ENCODE peak calls at places on chromosomes 4 and X, in four cellular contexts. N, L, C and R are unnamed samples.

GRCh38 chr4:90002406-90003040 is 107.9 kb downstream of the MMRN1 start:
- DNase-seq in C (peak; percentile 41), N (no peak), L (no peak), R (peak; percentile 94)

GRCh38 chrX:19545651-19546050 is 30.3 kb upstream of the MAP3K15 start:
- DNase-seq in L (no peak), N (no peak), C (no peak), R (no peak)

GRCh38 chrX:20913760-20914159 is 460.5 kb upstream of the CNKSR2 start:
- DNase-seq in N (peak; percentile 65), C (peak; percentile 67), L (no peak), R (peak; percentile 43)

GRCh38 chr4:15427126-15427525 is 707 bp upstream of the C1QTNF7 start:
- DNase-seq in N (no peak), L (no peak), C (no peak), R (no peak)

GRCh38 chr4:37685211-37685725 is 908 bp downstream of the RELL1 start:
- DNase-seq in L (peak; percentile 56), N (no peak), C (peak; percentile 82), R (no peak)

GRCh38 chr4:41009411-41009810 is 204.9 kb downstream of the APBB2 start:
- DNase-seq in N (no peak), L (no peak), C (no peak), R (no peak)

GRCh38 chr4:76546282-76547166 is 111.5 kb downstream of the SHROOM3 start:
- DNase-seq in L (no peak), C (peak; percentile 78), N (no peak), R (no peak)

GRCh38 chr4:107999932-108000539 is 10.3 kb downstream of the HADH start:
- DNase-seq in L (no peak), N (no peak), C (no peak), R (no peak)

GRCh38 chrX:54180403-54180802 is 2.7 kb downstream of the FAM120C start:
- DNase-seq in L (no peak), N (no peak), C (no peak), R (no peak)

GRCh38 chr4:93828830-93829530 is 427 bp downstream of the ATOH1 start:
- DNase-seq in L (no peak), C (peak; percentile 62), N (peak; percentile 52), R (no peak)

GRCh38 chrX:49155243-49155899 is 7.2 kb upstream of the MAGIX start:
- DNase-seq in L (peak; percentile 44), N (peak; percentile 52), C (no peak), R (peak; percentile 94)

GRCh38 chr4:113411496-113411938 is 350.0 kb downstream of the CAMK2D start:
- DNase-seq in C (peak; percentile 29), N (no peak), L (no peak), R (no peak)

GRCh38 chr4:77151246-77151645 is 5.8 kb upstream of the CCNG2 start:
- DNase-seq in L (no peak), N (no peak), C (no peak), R (no peak)

GRCh38 chr4:146336413-146336807 is 122.1 kb downstream of the REELD1 start:
- DNase-seq in C (peak; percentile 22), L (no peak), N (no peak), R (no peak)

GRCh38 chr4:100348472-100348871 is 158.2 kb upstream of the DDIT4L start:
- DNase-seq in N (no peak), L (no peak), C (peak; percentile 9), R (no peak)

DNA sequence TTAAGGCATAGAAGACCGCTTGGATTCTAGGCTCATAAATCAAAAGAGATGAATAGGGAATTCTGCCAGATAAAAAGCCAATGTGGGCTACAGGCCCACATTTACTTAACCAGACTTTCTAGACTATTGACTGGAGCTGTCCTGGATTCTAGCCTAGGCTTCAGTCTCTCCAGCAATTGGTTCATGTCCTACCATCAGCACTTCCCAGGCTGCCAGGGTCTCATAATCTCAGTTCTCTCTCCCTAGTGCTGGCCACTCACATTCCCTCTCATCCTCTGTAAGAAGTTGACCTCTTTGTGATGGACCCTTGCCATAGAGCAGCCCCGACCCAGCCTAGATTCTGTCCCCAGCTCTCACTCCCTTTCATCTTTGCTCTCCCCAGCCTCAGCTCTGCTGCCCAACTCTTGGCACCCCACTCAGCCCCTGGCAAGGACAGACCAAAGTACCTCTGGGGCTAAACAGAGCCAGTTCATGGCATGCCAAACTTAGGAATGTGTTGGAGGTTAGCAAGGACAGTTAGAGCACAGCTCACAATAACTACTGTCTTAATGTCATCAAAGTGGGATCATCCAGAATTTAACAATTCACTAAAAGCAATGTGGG is 396.2 kb downstream of the INPP4B start:
- DNase-seq in C (no peak), L (no peak), N (no peak), R (no peak)
- H3K4me3 ChIP-seq in C (no peak overlapping the region), L (no peak overlapping the region), N (no peak overlapping the region), R (no peak overlapping the region)

GRCh38 chrX:39756086-39756883 is 341.5 kb downstream of the BCOR start:
- DNase-seq in L (no peak), C (peak; percentile 69), N (no peak), R (no peak)

GRCh38 chrX:39753296-39753996 is 344.3 kb downstream of the BCOR start:
- DNase-seq in L (no peak), C (peak; percentile 47), N (no peak), R (no peak)

GRCh38 chrX:39752820-39753219 is 344.9 kb downstream of the BCOR start:
- DNase-seq in N (no peak), L (no peak), C (peak; percentile 54), R (no peak)

GRCh38 chrX:39757971-39758370 is 339.8 kb downstream of the BCOR start:
- DNase-seq in N (no peak), L (no peak), C (no peak), R (no peak)

DNA sequence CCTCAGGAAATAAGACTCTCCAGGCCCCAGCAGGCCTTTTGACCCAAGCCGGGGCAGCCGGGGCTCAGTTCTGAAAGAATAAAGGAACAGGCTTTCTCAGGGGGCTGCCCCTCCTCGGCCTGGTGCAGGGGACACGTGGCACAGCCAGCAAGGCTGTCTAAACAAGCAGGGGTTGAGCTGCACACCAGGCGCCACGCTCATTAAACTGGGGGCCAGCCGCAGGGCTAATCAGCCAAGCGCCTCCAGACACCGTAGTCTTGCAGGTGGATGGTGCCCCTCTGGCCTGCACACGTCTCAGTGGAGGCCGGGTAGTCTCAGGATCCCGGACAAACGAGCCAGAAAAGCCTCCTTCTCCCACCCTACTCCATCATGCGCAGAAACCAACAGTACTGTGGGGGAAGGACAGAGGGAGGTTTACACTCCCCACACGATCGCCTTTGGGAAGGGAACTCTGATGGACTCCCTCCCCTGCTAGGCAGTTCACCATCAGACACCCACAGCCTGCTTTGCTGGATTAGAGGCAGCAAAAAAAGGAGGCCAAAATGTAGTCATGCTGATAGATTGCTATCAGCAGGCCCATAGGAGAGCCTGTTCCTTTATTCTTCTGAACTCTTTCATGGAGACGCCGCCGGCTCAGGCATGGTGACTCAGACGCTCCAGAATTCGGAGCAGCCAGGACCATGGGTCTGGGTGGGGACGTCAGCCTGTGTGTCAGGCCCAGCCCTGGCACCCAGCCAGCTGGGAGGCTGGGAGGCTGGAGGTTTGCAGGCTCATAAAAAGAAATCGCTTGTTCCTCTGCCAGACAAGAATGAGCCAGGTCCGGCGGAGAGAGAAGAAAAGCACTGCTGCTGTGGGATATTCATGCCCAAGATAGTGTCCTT is 342.4 kb downstream of the BCOR start:
- DNase-seq in C (peak; percentile 89), N (no peak), L (no peak), R (peak; percentile 81)
- H3K4me1 ChIP-seq in C (peaks cover 49% of the 10 kb centered on the region), N (peaks cover 9% of the 10 kb centered on the region), L (no peaks in the 10 kb centered on the region), R (peaks cover 11% of the 10 kb centered on the region)

GRCh38 chr4:792729-793108 is 33.2 kb downstream of the CPLX1 start:
- DNase-seq in L (peak; percentile 31), C (no peak), N (no peak), R (no peak)

GRCh38 chr4:793109-793861 is 32.6 kb downstream of the CPLX1 start:
- DNase-seq in N (no peak), C (no peak), L (no peak), R (no peak)

GRCh38 chr4:791201-791865 is 34.6 kb downstream of the CPLX1 start:
- DNase-seq in L (no peak), N (no peak), C (no peak), R (no peak)

GRCh38 chr4:790466-790820 is 35.5 kb downstream of the CPLX1 start:
- DNase-seq in L (no peak), N (no peak), C (no peak), R (no peak)

DNA sequence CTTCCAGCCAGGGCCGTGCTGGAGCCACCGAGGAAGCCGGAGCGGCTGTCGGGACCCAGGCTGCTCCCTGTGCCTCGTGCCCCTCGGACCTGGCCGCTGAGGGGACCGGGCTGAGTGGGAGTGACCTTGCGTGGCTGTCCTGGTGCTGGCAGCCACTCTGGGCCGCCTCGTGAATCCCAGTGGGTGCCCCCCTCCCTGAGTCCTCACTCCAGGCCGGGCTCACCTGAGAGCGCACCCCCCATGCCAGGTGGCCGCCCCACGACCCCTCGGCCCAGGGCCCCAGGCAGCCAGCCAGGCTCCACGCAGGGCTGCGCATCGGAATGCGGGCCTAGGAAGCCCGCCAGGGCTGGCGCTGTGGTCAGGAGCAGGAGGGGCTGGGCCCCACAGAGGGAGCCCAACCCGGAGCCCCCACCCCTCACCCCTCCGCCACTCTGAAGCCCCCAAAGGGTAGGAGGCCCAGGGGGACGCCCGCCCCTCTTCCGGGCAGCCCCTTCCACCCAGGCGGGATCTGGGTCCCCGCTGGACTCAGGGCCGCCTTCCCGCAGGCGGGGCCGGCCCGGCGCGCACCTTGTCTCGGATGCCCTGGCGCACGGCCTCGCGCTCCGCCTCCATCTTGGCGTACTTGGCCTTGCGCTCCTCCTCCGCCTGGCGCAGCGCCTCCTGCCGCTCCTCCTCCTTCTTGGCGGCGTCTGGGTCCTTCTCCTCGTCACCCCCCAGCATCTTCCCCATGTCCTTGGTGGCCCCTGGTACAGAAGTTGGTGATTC is 33.9 kb downstream of the CPLX1 start:
- DNase-seq in N (no peak), C (no peak), L (no peak), R (peak; percentile 27)
- H3K27me3 ChIP-seq in N (peaks cover 91% of the 10 kb centered on the region), C (no peaks in the 10 kb centered on the region), L (peaks cover 31% of the 10 kb centered on the region), R (peaks cover 17% of the 10 kb centered on the region)

GRCh38 chrX:13219990-13220764 is 99.7 kb downstream of the ATXN3L start:
- DNase-seq in N (no peak), C (peak; percentile 24), L (no peak), R (no peak)

GRCh38 chrX:13212191-13212651 is 107.6 kb downstream of the ATXN3L start:
- DNase-seq in C (peak; percentile 85), N (no peak), L (no peak), R (peak; percentile 12)

GRCh38 chrX:13220916-13221315 is 98.9 kb downstream of the ATXN3L start:
- DNase-seq in L (no peak), C (peak; percentile 91), N (no peak), R (peak; percentile 27)

GRCh38 chrX:13215729-13216128 is 104.1 kb downstream of the ATXN3L start:
- DNase-seq in C (no peak), N (no peak), L (no peak), R (no peak)

GRCh38 chrX:13216139-13216538 is 103.7 kb downstream of the ATXN3L start:
- DNase-seq in N (no peak), L (no peak), C (no peak), R (no peak)
- H3K4me3 ChIP-seq in N (no peak overlapping the region), L (no peak overlapping the region), C (no peak overlapping the region), R (no peak overlapping the region)